ENCODE peak calls at places on chromosome 14, in eight cellular contexts. H is aorta; V is activated T-cell treated with anti-CD3 and anti-CD28 coated beads for 1 hour; Z is activated CD4-positive, alpha-beta T cell treated with anti-CD3 and anti-CD28 coated beads for 48 hours; B is stimulated activated CD4-positive, alpha-beta T cell treated with anti-CD3 and anti-CD28 coated beads, Interleukin-2, amount 100 ng/mL, for 24 hours; I is HFFc6; T is SJSA1; U is ACHN. S is an unnamed sample.

GRCh38 chr14:80996049-80996901 is 40.9 kb downstream of the TSHR start:
- DNase-seq in H (no peak), V (no peak), Z (peak), B (no peak), I (peak), T (no peak), U (peak), S (no peak)

GRCh38 chr14:56008160-56008559 is 110.1 kb upstream of the PELI2 start:
- DNase-seq in H (no peak), V (no peak), Z (no peak), B (no peak), I (no peak), T (no peak), U (no peak), S (no peak)

GRCh38 chr14:78709795-78710569 is 539.8 kb downstream of the NRXN3 start:
- DNase-seq in H (no peak), V (no peak), Z (no peak), B (no peak), I (no peak), T (no peak), U (no peak), S (no peak)

GRCh38 chr14:53306926-53307325 is 153.8 kb upstream of the DDHD1 start:
- DNase-seq in H (no peak), V (no peak), Z (no peak), B (no peak), I (peak), T (no peak), U (no peak), S (no peak)

GRCh38 chr14:48693793-48694192 is 892.4 kb downstream of the RPS29 start:
- DNase-seq in H (no peak), V (no peak), Z (no peak), B (no peak), I (no peak), T (no peak), U (no peak), S (no peak)

GRCh38 chr14:35661875-35662274 is 127.9 kb downstream of the INSM2 start:
- DNase-seq in H (no peak), V (no peak), Z (no peak), B (no peak), I (no peak), T (no peak), U (no peak), S (no peak)

GRCh38 chr14:89921896-89922548 is 32.5 kb downstream of the EFCAB11 start:
- DNase-seq in H (no peak), V (no peak), Z (no peak), B (no peak), I (peak), T (peak), U (no peak), S (no peak)

GRCh38 chr14:105601360-105602242 is 75.2 kb downstream of the TMEM121 start:
- DNase-seq in H (peak), V (no peak), Z (no peak), B (no peak), I (no peak), T (no peak), U (no peak), S (no peak)

GRCh38 chr14:67446371-67447032 is 34.5 kb upstream of the PLEK2 start:
- DNase-seq in H (no peak), V (no peak), Z (no peak), B (no peak), I (no peak), T (no peak), U (no peak), S (no peak)

S was measured in activated T-helper 2 cell treated with anti-CD3 and anti-CD28 coated beads, Interferon-gamma antibody, Interleukin-2, Interleukin-4, amounts not matched to agents 10 μg/mL and 5 μg/mL and 100 μg/mL, durations not matched to agents 14 hours and 24 hours and 36 hours.